ENCODE peak calls at places on chromosomes 4 and X, in eight cellular contexts. One of them, this sample, is unnamed.

GRCh38 chr4:101699441-101700117 is 91.0 kb upstream of the BANK1 start:
- DNase-seq in stomach: no peak
- DNase-seq in suprapubic skin: no peak
- DNase-seq in tibial nerve: no peak
- DNase-seq in H1: no peak
- DNase-seq in esophagus muscularis mucosa: no peak
- DNase-seq in transverse colon: no peak
- DNase-seq in upper lobe of left lung: no peak
- DNase-seq in this sample: no peak

GRCh38 chrX:110265624-110266023 is 52.3 kb downstream of the AMMECR1 start:
- DNase-seq in upper lobe of left lung: no peak
- DNase-seq in transverse colon: no peak
- DNase-seq in stomach: no peak
- DNase-seq in esophagus muscularis mucosa: no peak
- DNase-seq in tibial nerve: no peak
- DNase-seq in suprapubic skin: no peak
- DNase-seq in H1: no peak
- DNase-seq in this sample: no peak

GRCh38 chr4:15020502-15021286 is 18.4 kb downstream of the CPEB2 start:
- DNase-seq in H1: no peak
- DNase-seq in upper lobe of left lung: no peak
- DNase-seq in transverse colon: no peak
- DNase-seq in esophagus muscularis mucosa: no peak
- DNase-seq in tibial nerve: no peak
- DNase-seq in stomach: no peak
- DNase-seq in suprapubic skin: no peak
- DNase-seq in this sample: no peak

GRCh38 chrX:154696328-154697045 is 43.1 kb upstream of the CTAG2 start:
- DNase-seq in stomach: no peak
- DNase-seq in transverse colon: no peak
- DNase-seq in tibial nerve: no peak
- DNase-seq in upper lobe of left lung: no peak
- DNase-seq in esophagus muscularis mucosa: no peak
- DNase-seq in suprapubic skin: no peak
- DNase-seq in H1: no peak
- DNase-seq in this sample: no peak

GRCh38 chr4:45350438-45350837 is 624.1 kb upstream of the GNPDA2 start:
- DNase-seq in esophagus muscularis mucosa: no peak
- DNase-seq in H1: no peak
- DNase-seq in suprapubic skin: no peak
- DNase-seq in stomach: no peak
- DNase-seq in transverse colon: no peak
- DNase-seq in upper lobe of left lung: no peak
- DNase-seq in tibial nerve: no peak
- DNase-seq in this sample: no peak

GRCh38 chr4:139920552-139920951 is 233.4 kb downstream of the MAML3 start:
- DNase-seq in stomach: no peak
- DNase-seq in upper lobe of left lung: no peak
- DNase-seq in H1: no peak
- DNase-seq in tibial nerve: no peak
- DNase-seq in esophagus muscularis mucosa: no peak
- DNase-seq in transverse colon: no peak
- DNase-seq in suprapubic skin: no peak
- DNase-seq in this sample: no peak

GRCh38 chr4:100070868-100071267 is 119.4 kb downstream of the DDIT4L start:
- DNase-seq in upper lobe of left lung: no peak
- DNase-seq in esophagus muscularis mucosa: no peak
- DNase-seq in tibial nerve: no peak
- DNase-seq in H1: no peak
- DNase-seq in suprapubic skin: no peak
- DNase-seq in stomach: no peak
- DNase-seq in transverse colon: no peak
- DNase-seq in this sample: no peak

GRCh38 chr4:54192811-54193210 is 36.3 kb upstream of the PDGFRA start:
- DNase-seq in tibial nerve: no peak
- DNase-seq in H1: no peak
- DNase-seq in suprapubic skin: no peak
- DNase-seq in upper lobe of left lung: peak
- DNase-seq in transverse colon: no peak
- DNase-seq in stomach: no peak
- DNase-seq in esophagus muscularis mucosa: no peak
- DNase-seq in this sample: no peak

GRCh38 chrX:38375888-38376287 is 23.5 kb downstream of the OTC start:
- DNase-seq in transverse colon: no peak
- DNase-seq in tibial nerve: no peak
- DNase-seq in suprapubic skin: no peak
- DNase-seq in H1: no peak
- DNase-seq in esophagus muscularis mucosa: no peak
- DNase-seq in stomach: no peak
- DNase-seq in upper lobe of left lung: no peak
- DNase-seq in this sample: no peak

GRCh38 chr4:182555997-182556418 is 312.8 kb downstream of the TENM3 start:
- DNase-seq in tibial nerve: no peak
- DNase-seq in upper lobe of left lung: no peak
- DNase-seq in H1: peak
- DNase-seq in transverse colon: no peak
- DNase-seq in suprapubic skin: no peak
- DNase-seq in esophagus muscularis mucosa: no peak
- DNase-seq in stomach: no peak
- DNase-seq in this sample: no peak

GRCh38 chr4:87353592-87353991 is 30.9 kb upstream of the HSD17B13 start:
- DNase-seq in tibial nerve: no peak
- DNase-seq in esophagus muscularis mucosa: no peak
- DNase-seq in stomach: no peak
- DNase-seq in H1: peak
- DNase-seq in upper lobe of left lung: no peak
- DNase-seq in transverse colon: no peak
- DNase-seq in suprapubic skin: no peak
- DNase-seq in this sample: no peak

GRCh38 chr4:154579927-154580326 is 10.6 kb downstream of the FGA start:
- DNase-seq in tibial nerve: no peak
- DNase-seq in esophagus muscularis mucosa: no peak
- DNase-seq in upper lobe of left lung: no peak
- DNase-seq in stomach: no peak
- DNase-seq in H1: no peak
- DNase-seq in transverse colon: no peak
- DNase-seq in suprapubic skin: no peak
- DNase-seq in this sample: no peak

GRCh38 chrX:31036895-31037294 is 34.9 kb downstream of the FTHL17 start:
- DNase-seq in esophagus muscularis mucosa: no peak
- DNase-seq in H1: no peak
- DNase-seq in suprapubic skin: no peak
- DNase-seq in tibial nerve: peak
- DNase-seq in upper lobe of left lung: no peak
- DNase-seq in stomach: peak
- DNase-seq in transverse colon: peak
- DNase-seq in this sample: peak

GRCh38 chrX:43655961-43656494 is at the start of gene MAOA:
- DNase-seq in transverse colon: peak
- DNase-seq in tibial nerve: peak
- DNase-seq in stomach: peak
- DNase-seq in upper lobe of left lung: peak
- DNase-seq in suprapubic skin: peak
- DNase-seq in esophagus muscularis mucosa: peak
- DNase-seq in H1: no peak
- DNase-seq in this sample: peak

GRCh38 chr4:138390286-138390685 is 148.1 kb upstream of the SLC7A11 start:
- DNase-seq in upper lobe of left lung: no peak
- DNase-seq in stomach: no peak
- DNase-seq in H1: no peak
- DNase-seq in transverse colon: no peak
- DNase-seq in tibial nerve: no peak
- DNase-seq in esophagus muscularis mucosa: no peak
- DNase-seq in suprapubic skin: no peak
- DNase-seq in this sample: no peak

GRCh38 chr4:10106421-10107039 is 10.1 kb downstream of the WDR1 start:
- DNase-seq in esophagus muscularis mucosa: peak
- DNase-seq in H1: no peak
- DNase-seq in transverse colon: peak
- DNase-seq in suprapubic skin: peak
- DNase-seq in upper lobe of left lung: no peak
- DNase-seq in tibial nerve: peak
- DNase-seq in stomach: peak
- DNase-seq in this sample: peak

GRCh38 chrX:150968862-150969720 is 14.0 kb upstream of the HMGB3 start:
- DNase-seq in suprapubic skin: no peak
- DNase-seq in tibial nerve: no peak
- DNase-seq in upper lobe of left lung: no peak
- DNase-seq in transverse colon: peak
- DNase-seq in esophagus muscularis mucosa: no peak
- DNase-seq in stomach: no peak
- DNase-seq in H1: no peak
- DNase-seq in this sample: no peak

GRCh38 chr4:76441881-76442280 is 6.9 kb downstream of the SHROOM3 start:
- DNase-seq in stomach: no peak
- DNase-seq in esophagus muscularis mucosa: no peak
- DNase-seq in upper lobe of left lung: no peak
- DNase-seq in suprapubic skin: no peak
- DNase-seq in tibial nerve: no peak
- DNase-seq in transverse colon: no peak
- DNase-seq in H1: no peak
- DNase-seq in this sample: no peak

GRCh38 chrX:23478056-23478455 is 143.4 kb downstream of the PTCHD1 start:
- DNase-seq in esophagus muscularis mucosa: no peak
- DNase-seq in suprapubic skin: no peak
- DNase-seq in H1: no peak
- DNase-seq in stomach: no peak
- DNase-seq in transverse colon: no peak
- DNase-seq in upper lobe of left lung: no peak
- DNase-seq in tibial nerve: no peak
- DNase-seq in this sample: no peak

GRCh38 chrX:14440109-14440508 is 89.2 kb upstream of the GLRA2 start:
- DNase-seq in tibial nerve: no peak
- DNase-seq in H1: no peak
- DNase-seq in stomach: no peak
- DNase-seq in suprapubic skin: no peak
- DNase-seq in esophagus muscularis mucosa: no peak
- DNase-seq in transverse colon: no peak
- DNase-seq in upper lobe of left lung: no peak
- DNase-seq in this sample: no peak

GRCh38 chr4:186755550-186756519 is 32.2 kb upstream of the FAT1 start:
- DNase-seq in suprapubic skin: no peak
- DNase-seq in transverse colon: peak
- DNase-seq in tibial nerve: no peak
- DNase-seq in H1: no peak
- DNase-seq in upper lobe of left lung: no peak
- DNase-seq in stomach: no peak
- DNase-seq in esophagus muscularis mucosa: no peak
- DNase-seq in this sample: no peak

GRCh38 chr4:182453830-182454229 is 210.6 kb downstream of the TENM3 start:
- DNase-seq in stomach: no peak
- DNase-seq in tibial nerve: no peak
- DNase-seq in H1: no peak
- DNase-seq in transverse colon: no peak
- DNase-seq in upper lobe of left lung: no peak
- DNase-seq in esophagus muscularis mucosa: no peak
- DNase-seq in suprapubic skin: no peak
- DNase-seq in this sample: no peak

DNA sequence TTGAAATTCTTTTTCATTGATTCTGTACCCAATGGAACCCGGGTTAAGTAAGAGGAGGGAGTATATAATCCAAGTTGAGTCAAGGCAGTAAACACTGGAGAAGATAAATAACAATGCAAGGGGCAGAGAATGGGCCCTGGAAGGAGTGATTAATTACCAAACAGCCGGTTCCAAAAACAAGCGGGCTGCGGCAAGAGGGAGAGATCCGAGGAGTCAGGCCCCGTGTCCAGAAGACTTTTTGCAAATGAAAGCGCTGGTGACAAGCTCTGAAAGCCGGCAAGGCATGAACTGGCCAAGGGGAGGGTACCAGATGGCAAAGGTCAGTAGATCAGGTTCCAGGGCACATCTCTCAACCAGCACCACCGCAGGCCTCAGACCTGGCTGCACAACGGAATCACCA is 294.9 kb downstream of the BCOR start:
- DNase-seq in upper lobe of left lung: no peak
- DNase-seq in stomach: no peak
- DNase-seq in H1: no peak
- DNase-seq in suprapubic skin: no peak
- DNase-seq in transverse colon: no peak
- DNase-seq in esophagus muscularis mucosa: no peak
- DNase-seq in tibial nerve: no peak
- DNase-seq in this sample: no peak
- TF ChIP-seq EP300 in upper lobe of left lung: no peak
- TF ChIP-seq EP300 in stomach: no peak
- TF ChIP-seq EP300 in H1: no peak
- TF ChIP-seq EP300 in suprapubic skin: no peak
- TF ChIP-seq EP300 in transverse colon: no peak
- TF ChIP-seq EP300 in esophagus muscularis mucosa: no peak
- TF ChIP-seq EP300 in tibial nerve: no peak
- TF ChIP-seq EP300 in this sample: no peak

GRCh38 chr4:69147334-69147733 is 51.1 kb downstream of the UGT2B7 start:
- DNase-seq in transverse colon: no peak
- DNase-seq in suprapubic skin: no peak
- DNase-seq in stomach: no peak
- DNase-seq in H1: no peak
- DNase-seq in upper lobe of left lung: no peak
- DNase-seq in esophagus muscularis mucosa: no peak
- DNase-seq in tibial nerve: no peak
- DNase-seq in this sample: no peak
- TF ChIP-seq EP300 in transverse colon: no peak
- TF ChIP-seq EP300 in suprapubic skin: no peak
- TF ChIP-seq EP300 in stomach: no peak
- TF ChIP-seq EP300 in H1: no peak
- TF ChIP-seq EP300 in upper lobe of left lung: no peak
- TF ChIP-seq EP300 in esophagus muscularis mucosa: no peak
- TF ChIP-seq EP300 in tibial nerve: no peak
- TF ChIP-seq EP300 in this sample: no peak

DNA sequence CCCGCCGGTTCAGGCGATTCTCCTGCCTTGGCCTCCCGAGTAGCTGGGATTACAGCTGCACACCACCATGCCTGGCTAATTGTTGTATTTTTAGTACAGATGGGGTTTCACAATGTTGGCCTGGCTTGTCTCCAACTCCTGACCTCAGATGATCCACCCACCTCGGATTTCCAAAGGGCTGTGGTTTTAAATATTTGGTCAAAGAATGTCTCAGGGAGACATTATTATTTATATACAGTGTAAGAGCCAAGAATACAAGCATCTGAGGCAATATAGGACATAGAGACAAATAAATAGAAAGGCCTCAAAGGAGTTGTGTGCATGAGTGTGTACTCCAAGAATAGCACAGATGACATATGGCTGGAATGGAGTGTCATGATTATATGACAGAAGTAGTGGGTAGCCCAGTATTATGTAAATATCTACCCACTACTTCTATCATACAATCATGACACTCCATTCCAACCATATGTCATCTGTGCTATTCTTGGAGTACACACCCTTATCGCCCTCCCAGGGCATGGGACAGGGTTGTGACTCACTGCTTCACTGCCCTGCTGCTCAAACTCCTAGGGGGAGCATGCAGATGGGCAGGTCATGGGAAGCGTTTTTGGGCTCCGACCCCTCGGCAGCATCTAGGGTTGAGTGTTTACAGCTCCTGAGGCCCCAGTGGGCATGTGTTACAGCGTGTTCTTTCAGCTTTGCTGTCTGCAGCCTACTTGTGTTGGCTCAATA is 1649.8 kb upstream of the PCDH10 start:
- DNase-seq in esophagus muscularis mucosa: no peak
- DNase-seq in tibial nerve: no peak
- DNase-seq in upper lobe of left lung: no peak
- DNase-seq in H1: no peak
- DNase-seq in suprapubic skin: no peak
- DNase-seq in stomach: no peak
- DNase-seq in transverse colon: no peak
- DNase-seq in this sample: no peak
- TF ChIP-seq EP300 in esophagus muscularis mucosa: no peak
- TF ChIP-seq EP300 in tibial nerve: no peak
- TF ChIP-seq EP300 in upper lobe of left lung: no peak
- TF ChIP-seq EP300 in H1: no peak
- TF ChIP-seq EP300 in suprapubic skin: no peak
- TF ChIP-seq EP300 in stomach: no peak
- TF ChIP-seq EP300 in transverse colon: no peak
- TF ChIP-seq EP300 in this sample: no peak

GRCh38 chr4:33080262-33080661 is 2360.1 kb downstream of the PCDH7 start:
- DNase-seq in upper lobe of left lung: no peak
- DNase-seq in esophagus muscularis mucosa: no peak
- DNase-seq in tibial nerve: no peak
- DNase-seq in H1: no peak
- DNase-seq in transverse colon: no peak
- DNase-seq in suprapubic skin: no peak
- DNase-seq in stomach: no peak
- DNase-seq in this sample: no peak
- TF ChIP-seq EP300 in upper lobe of left lung: no peak
- TF ChIP-seq EP300 in esophagus muscularis mucosa: no peak
- TF ChIP-seq EP300 in tibial nerve: no peak
- TF ChIP-seq EP300 in H1: no peak
- TF ChIP-seq EP300 in transverse colon: no peak
- TF ChIP-seq EP300 in suprapubic skin: no peak
- TF ChIP-seq EP300 in stomach: no peak
- TF ChIP-seq EP300 in this sample: no peak